ENCODE peak calls at places on chromosomes 6 and 20, in ten cellular contexts. One of them, this sample, is unnamed.

GRCh38 chr20:43386878-43387277 is 70.8 kb upstream of the SRSF6 start:
- DNase-seq in EL: no peak
- DNase-seq in NCI-H1694: no peak
- DNase-seq in HT1080: no peak
- DNase-seq in fibroblast of mammary gland: no peak
- DNase-seq in endothelial cell: no peak
- DNase-seq in fibroblast of the aortic adventitia: no peak
- DNase-seq in AG09319: no peak
- DNase-seq in H9: no peak
- DNase-seq in activated T-cell treated with anti-CD3 and anti-CD28 coated beads for 1 hour: no peak
- DNase-seq in this sample: no peak

GRCh38 chr6:33975631-33976424 is 170.1 kb downstream of the GRM4 start:
- DNase-seq in EL: no peak
- DNase-seq in NCI-H1694: no peak
- DNase-seq in HT1080: no peak
- DNase-seq in fibroblast of mammary gland: no peak
- DNase-seq in endothelial cell: peak
- DNase-seq in fibroblast of the aortic adventitia: no peak
- DNase-seq in AG09319: no peak
- DNase-seq in H9: peak
- DNase-seq in activated T-cell treated with anti-CD3 and anti-CD28 coated beads for 1 hour: no peak
- DNase-seq in this sample: no peak

GRCh38 chr6:19759117-19759880 is 77.9 kb upstream of the ID4 start:
- DNase-seq in EL: peak
- DNase-seq in NCI-H1694: no peak
- DNase-seq in HT1080: peak
- DNase-seq in fibroblast of mammary gland: peak
- DNase-seq in endothelial cell: no peak
- DNase-seq in fibroblast of the aortic adventitia: peak
- DNase-seq in AG09319: peak
- DNase-seq in H9: no peak
- DNase-seq in activated T-cell treated with anti-CD3 and anti-CD28 coated beads for 1 hour: no peak
- DNase-seq in this sample: no peak

GRCh38 chr6:26352315-26352714 is 12.7 kb upstream of the BTN3A2 start:
- DNase-seq in EL: no peak
- DNase-seq in NCI-H1694: no peak
- DNase-seq in HT1080: no peak
- DNase-seq in fibroblast of mammary gland: no peak
- DNase-seq in endothelial cell: no peak
- DNase-seq in fibroblast of the aortic adventitia: no peak
- DNase-seq in AG09319: no peak
- DNase-seq in H9: no peak
- DNase-seq in activated T-cell treated with anti-CD3 and anti-CD28 coated beads for 1 hour: no peak
- DNase-seq in this sample: peak

GRCh38 chr20:19003759-19004336 is 190.3 kb downstream of the SCP2D1 start:
- DNase-seq in EL: no peak
- DNase-seq in NCI-H1694: no peak
- DNase-seq in HT1080: no peak
- DNase-seq in fibroblast of mammary gland: no peak
- DNase-seq in endothelial cell: no peak
- DNase-seq in fibroblast of the aortic adventitia: no peak
- DNase-seq in AG09319: no peak
- DNase-seq in H9: no peak
- DNase-seq in activated T-cell treated with anti-CD3 and anti-CD28 coated beads for 1 hour: no peak
- DNase-seq in this sample: no peak

GRCh38 chr6:115882771-115883170 is 177.9 kb downstream of the FRK start:
- DNase-seq in EL: no peak
- DNase-seq in NCI-H1694: no peak
- DNase-seq in HT1080: no peak
- DNase-seq in fibroblast of mammary gland: no peak
- DNase-seq in endothelial cell: no peak
- DNase-seq in fibroblast of the aortic adventitia: no peak
- DNase-seq in AG09319: no peak
- DNase-seq in H9: no peak
- DNase-seq in activated T-cell treated with anti-CD3 and anti-CD28 coated beads for 1 hour: no peak
- DNase-seq in this sample: no peak

GRCh38 chr20:54062812-54063280 is 7.5 kb downstream of the BCAS1 start:
- DNase-seq in EL: peak
- DNase-seq in NCI-H1694: peak
- DNase-seq in HT1080: peak
- DNase-seq in fibroblast of mammary gland: peak
- DNase-seq in endothelial cell: no peak
- DNase-seq in fibroblast of the aortic adventitia: peak
- DNase-seq in AG09319: no peak
- DNase-seq in H9: no peak
- DNase-seq in activated T-cell treated with anti-CD3 and anti-CD28 coated beads for 1 hour: no peak
- DNase-seq in this sample: peak

GRCh38 chr6:11830520-11830919 is 51.9 kb upstream of the ADTRP start:
- DNase-seq in EL: no peak
- DNase-seq in NCI-H1694: no peak
- DNase-seq in HT1080: no peak
- DNase-seq in fibroblast of mammary gland: no peak
- DNase-seq in endothelial cell: no peak
- DNase-seq in fibroblast of the aortic adventitia: no peak
- DNase-seq in AG09319: no peak
- DNase-seq in H9: no peak
- DNase-seq in activated T-cell treated with anti-CD3 and anti-CD28 coated beads for 1 hour: no peak
- DNase-seq in this sample: no peak